ENCODE peak calls at places on chromosomes 7 and 10, in six cellular contexts. Z is SK-N-SH, E is HepG2, L is H1, G is K562, H is GM12878. U is an unnamed sample.

GRCh38 chr10:30639946-30640786 is 10.6 kb upstream of the LYZL2 start:
- DNase-seq in G (peak; percentile 38), E (peak; percentile 53), H (no peak), Z (peak; percentile 48), L (no peak), U (peak; percentile 61)

GRCh38 chr7:151137076-151137611 is 30.4 kb downstream of the GBX1 start:
- DNase-seq in G (no peak), E (no peak), L (no peak), H (no peak), Z (peak; percentile 54), U (no peak)

GRCh38 chr10:92208736-92209135 is 82.1 kb downstream of the CPEB3 start:
- DNase-seq in L (no peak), Z (no peak), G (no peak), E (no peak), H (no peak), U (no peak)

GRCh38 chr10:31437959-31438358 is 118.9 kb downstream of the ZEB1 start:
- DNase-seq in Z (no peak), H (no peak), E (no peak), L (no peak), G (no peak), U (no peak)

GRCh38 chr7:142556745-142557144 is 192.5 kb upstream of the PRSS1 start:
- DNase-seq in E (peak; percentile 5), H (no peak), L (peak; percentile 54), G (peak; percentile 44), Z (peak; percentile 25), U (peak; percentile 71)

GRCh38 chr10:33617381-33617780 is 282.9 kb upstream of the NRP1 start:
- DNase-seq in H (no peak), L (no peak), G (no peak), E (no peak), Z (no peak), U (no peak)

GRCh38 chr7:150325110-150325611 is 1.8 kb upstream of the ACTR3C start:
- DNase-seq in E (no peak), G (no peak), Z (no peak), L (no peak), H (no peak), U (no peak)

GRCh38 chr7:114130860-114131259 is 212.1 kb upstream of the PPP1R3A start:
- DNase-seq in L (no peak), H (no peak), G (no peak), Z (no peak), E (no peak), U (no peak)

GRCh38 chr7:15829689-15830088 is 143.2 kb upstream of the MEOX2 start:
- DNase-seq in E (no peak), L (no peak), Z (no peak), G (no peak), H (no peak), U (no peak)

GRCh38 chr10:98378722-98379121 is 36.3 kb downstream of the PYROXD2 start:
- DNase-seq in G (no peak), Z (no peak), E (no peak), H (no peak), L (no peak), U (no peak)

GRCh38 chr7:149477494-149478443 is 16.9 kb upstream of the ZNF777 start:
- DNase-seq in H (no peak), Z (no peak), G (no peak), L (no peak), E (no peak), U (no peak)

GRCh38 chr7:134520130-134520529 is 7.2 kb upstream of the AKR1B10 start:
- DNase-seq in H (no peak), E (no peak), L (no peak), Z (no peak), G (no peak), U (no peak)

GRCh38 chr7:91949221-91950009 is 8.8 kb downstream of the AKAP9 start:
- DNase-seq in E (no peak), Z (no peak), G (no peak), L (no peak), H (no peak), U (no peak)

DNA sequence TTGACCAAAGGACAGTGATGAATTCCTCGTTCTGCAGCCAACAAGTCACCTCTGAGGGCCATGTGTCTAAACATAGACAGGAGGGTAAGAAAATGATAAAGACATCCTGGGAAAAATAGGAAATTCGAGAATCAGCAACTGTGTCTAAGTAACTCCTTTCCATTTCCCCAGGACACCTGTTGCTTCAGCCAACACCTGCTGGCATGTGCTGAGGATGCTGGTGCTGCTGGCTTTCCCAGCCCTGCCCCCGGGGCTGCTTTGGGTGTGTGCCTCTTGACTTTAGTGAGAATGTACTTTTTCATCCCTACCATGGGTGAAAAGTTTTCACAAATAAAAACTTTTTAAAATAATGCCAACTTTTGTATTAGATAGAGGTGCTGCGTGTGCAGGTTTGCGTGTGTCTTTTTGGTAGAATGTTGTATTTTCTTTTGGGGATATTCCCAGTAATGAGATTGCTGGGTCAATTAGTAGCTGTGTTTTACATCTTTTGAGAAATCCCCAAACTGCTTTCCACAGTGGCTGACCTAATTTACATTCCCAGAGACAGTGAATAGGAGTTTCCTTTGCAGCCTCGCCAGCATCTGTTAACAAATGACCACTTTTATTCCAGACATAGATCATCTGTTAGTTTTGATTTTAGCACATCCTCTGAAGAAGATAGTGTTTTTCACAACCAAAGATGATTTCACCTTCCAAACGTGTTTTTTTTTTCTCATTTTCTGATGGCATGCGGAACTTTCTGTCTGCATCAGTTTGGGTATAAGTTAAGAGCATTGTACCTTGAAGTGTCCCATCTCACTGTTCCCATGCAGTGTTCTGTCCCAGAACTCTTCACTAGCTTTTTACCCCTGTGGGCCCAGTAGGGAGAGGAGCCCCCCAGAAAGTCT is 104.2 kb upstream of the ACBD5 start:
- DNase-seq in L (no peak), G (no peak), Z (no peak), H (peak; percentile 47), E (no peak), U (no peak)
- H2AFZ ChIP-seq in L (peak overlapping the region; percentile 69), G (no peak overlapping the region), Z (no peak overlapping the region), H (peak overlapping the region; percentile 76), E (no peak overlapping the region), U (no peak overlapping the region)

GRCh38 chr7:25244193-25244592 is 15.9 kb upstream of the NPVF start:
- DNase-seq in H (no peak), Z (no peak), E (no peak), L (peak; percentile 17), G (no peak), U (no peak)
- TF ChIP-seq SIN3A in H (no peak), Z (no peak), E (no peak), L (no peak), G (no peak), U (no peak)

GRCh38 chr7:117119192-117119924 is 166.1 kb downstream of the ST7 start:
- DNase-seq in Z (peak; percentile 37), H (peak; percentile 33), L (peak; percentile 19), G (peak; percentile 70), E (peak; percentile 72), U (peak; percentile 62)
- H2AFZ ChIP-seq in Z (no peak overlapping the region), H (no peak overlapping the region), L (no peak overlapping the region), G (no peak overlapping the region), E (no peak overlapping the region), U (no peak overlapping the region)

GRCh38 chr7:130223646-130224045 is 16.0 kb downstream of the SSMEM1 start:
- DNase-seq in L (no peak), E (no peak), G (no peak), Z (no peak), H (no peak), U (no peak)
- TF ChIP-seq SIN3A in L (no peak), E (no peak), G (no peak), Z (no peak), H (no peak), U (no peak)

DNA sequence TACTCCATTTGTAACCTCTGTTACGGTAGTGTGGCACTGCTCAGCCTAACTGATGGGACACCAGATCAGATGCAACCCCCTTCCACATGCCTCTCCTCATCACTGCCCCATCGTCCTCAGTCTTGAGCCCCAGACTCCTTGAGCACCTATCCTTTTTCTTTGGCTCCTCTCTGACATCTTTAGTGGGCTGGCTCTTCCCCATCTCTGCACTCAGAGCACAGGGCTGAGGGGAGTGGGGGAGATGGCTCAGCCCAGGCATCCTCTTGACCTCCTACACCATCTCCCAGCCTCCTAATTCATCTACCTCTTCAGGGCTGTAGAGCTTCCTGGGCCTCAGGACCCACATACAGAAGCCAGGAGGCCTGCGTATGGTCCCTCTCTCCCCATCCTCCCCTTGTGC is 1.5 kb upstream of the POLM start:
- DNase-seq in L (no peak), G (no peak), H (no peak), Z (no peak), E (no peak), U (no peak)
- H2AFZ ChIP-seq in L (no peak overlapping the region), G (no peak overlapping the region), H (no peak overlapping the region), Z (no peak overlapping the region), E (peak overlapping the region; percentile 23), U (no peak overlapping the region)

DNA sequence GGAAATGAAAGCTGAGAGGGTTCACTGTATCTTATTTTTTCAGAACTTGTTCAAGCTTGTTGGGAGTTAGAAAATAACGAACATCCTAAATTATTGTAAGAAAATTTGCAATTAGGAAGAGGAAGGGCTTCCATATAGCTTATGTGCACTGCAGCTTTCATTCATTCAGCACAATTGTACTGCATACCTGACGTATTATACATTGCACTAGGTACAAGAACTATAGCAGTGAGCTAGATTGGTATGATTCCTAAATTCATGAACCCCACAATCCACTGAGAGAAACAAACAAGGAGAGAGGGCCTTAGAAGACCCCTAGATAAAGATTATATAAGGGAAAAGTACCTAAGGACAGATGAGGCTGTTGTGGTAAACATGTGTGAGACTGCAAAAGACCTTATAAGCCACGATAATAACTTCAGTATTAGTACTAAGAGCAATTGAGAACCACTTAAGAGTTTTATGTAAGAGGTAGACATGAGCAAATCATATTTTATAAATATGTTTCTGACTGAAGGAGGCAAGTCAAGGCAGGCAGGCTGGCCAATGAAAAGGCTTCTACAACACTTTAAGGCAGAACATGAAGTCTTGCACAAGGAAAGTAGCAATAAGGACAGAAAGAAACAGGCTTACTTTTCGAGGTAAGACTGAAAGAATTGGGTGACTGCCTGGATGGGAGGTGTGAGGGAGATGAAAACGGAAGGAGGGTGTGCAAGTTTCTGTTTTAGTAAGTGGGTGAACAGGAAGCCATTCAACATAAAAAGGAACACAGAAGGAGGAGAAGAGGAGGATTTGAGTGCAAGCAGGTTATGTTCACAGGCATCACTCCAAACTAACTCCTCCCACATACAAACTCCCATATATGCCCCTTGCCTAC is 77.9 kb upstream of the LRRN3 start:
- DNase-seq in E (no peak), G (no peak), L (no peak), H (peak; percentile 63), Z (no peak), U (no peak)
- TF ChIP-seq SIN3A in E (no peak), G (no peak), L (no peak), H (no peak), Z (no peak), U (no peak)

GRCh38 chr10:110225441-110225755 is 18.0 kb downstream of the MXI1 start:
- DNase-seq in E (no peak), Z (no peak), G (no peak), L (no peak), H (no peak), U (no peak)

GRCh38 chr10:110228066-110228465 is 20.7 kb downstream of the MXI1 start:
- DNase-seq in L (no peak), Z (no peak), H (no peak), E (no peak), G (no peak), U (no peak)

GRCh38 chr10:110226926-110227641 is 19.7 kb downstream of the MXI1 start:
- DNase-seq in E (no peak), G (peak; percentile 63), Z (no peak), L (no peak), H (no peak), U (peak; percentile 49)

GRCh38 chr10:110225756-110226554 is 18.6 kb downstream of the MXI1 start:
- DNase-seq in Z (peak; percentile 93), G (peak; percentile 75), L (peak; percentile 79), E (peak; percentile 83), H (no peak), U (peak; percentile 92)

GRCh38 chr10:110226555-110226925 is 19.1 kb downstream of the MXI1 start:
- DNase-seq in G (peak; percentile 74), Z (peak; percentile 95), L (no peak), H (no peak), E (peak; percentile 60), U (peak; percentile 85)
- H2AFZ ChIP-seq in G (no peak overlapping the region), Z (no peak overlapping the region), L (no peak overlapping the region), H (peak overlapping the region; percentile 15), E (no peak overlapping the region), U (no peak overlapping the region)